ENCODE peak calls at places on chromosomes 13 and 19, in ten cellular contexts. V is nephron progenitor cell; A is stimulated activated CD4-positive, alpha-beta T cell treated with anti-CD3 and anti-CD28 coated beads, Interleukin-1b, Interleukin-23, amount 100 ng/mL, for 4 hours; Y is astrocyte of the spinal cord; S is PC-3; B is CD4-positive, alpha-beta memory T cell; P is activated naive CD4-positive, alpha-beta T cell; K is NCI-H526; L is HFF-Myc; H is T-helper 1 cell. R is an unnamed sample.

GRCh38 chr19:57887195-57887941 is 1.5 kb downstream of the ZNF814 start:
- DNase-seq in K (no peak), H (no peak), P (no peak), Y (no peak), A (no peak), L (no peak), V (no peak), B (no peak), S (no peak), R (no peak)

GRCh38 chr13:34044660-34045080 is 226.7 kb downstream of the RFC3 start:
- DNase-seq in S (peak), P (no peak), V (no peak), K (no peak), A (no peak), H (no peak), L (peak), Y (peak), B (no peak), R (no peak)

GRCh38 chr19:55370305-55370988 is at the start of gene IL11:
- DNase-seq in K (no peak), S (peak), V (no peak), A (no peak), L (no peak), B (no peak), P (no peak), Y (peak), H (no peak), R (no peak)

GRCh38 chr19:6417713-6418561 is 6.7 kb downstream of the KHSRP start:
- DNase-seq in Y (peak), H (no peak), P (no peak), K (no peak), B (no peak), V (peak), A (no peak), S (peak), L (no peak), R (no peak)

GRCh38 chr19:57465680-57466381 is 8.9 kb upstream of the VN1R1 start:
- DNase-seq in L (no peak), S (peak), Y (no peak), V (no peak), K (no peak), P (no peak), A (no peak), B (no peak), H (peak), R (no peak)

GRCh38 chr13:39370554-39370953 is 232.4 kb downstream of the LHFPL6 start:
- DNase-seq in P (no peak), A (no peak), Y (no peak), S (no peak), L (no peak), K (no peak), H (no peak), V (no peak), B (no peak), R (no peak)

GRCh38 chr19:3178377-3178972 is at the start of gene S1PR4:
- DNase-seq in L (no peak), H (peak), A (peak), B (peak), Y (no peak), K (no peak), P (no peak), S (no peak), V (no peak), R (peak)

GRCh38 chr13:75760182-75760981 is 124.3 kb downstream of the LMO7 start:
- DNase-seq in V (no peak), L (no peak), P (no peak), B (peak), Y (no peak), A (no peak), K (peak), H (no peak), S (peak), R (no peak)

GRCh38 chr19:56980864-56981263 is 138.9 kb upstream of the USP29 start:
- DNase-seq in H (no peak), S (no peak), L (no peak), B (no peak), K (no peak), P (no peak), A (no peak), Y (no peak), V (no peak), R (no peak)

GRCh38 chr19:6649189-6649588 is 20.8 kb downstream of the TNFSF14 start:
- DNase-seq in P (no peak), S (no peak), A (no peak), V (no peak), L (no peak), H (no peak), B (no peak), Y (no peak), K (no peak), R (no peak)

GRCh38 chr19:31554360-31554759 is 205.1 kb upstream of the TSHZ3 start:
- DNase-seq in L (no peak), K (no peak), V (no peak), A (no peak), S (no peak), P (no peak), H (no peak), B (no peak), Y (no peak), R (no peak)

GRCh38 chr13:28094311-28094710 is 6.1 kb downstream of the FLT3 start:
- DNase-seq in H (no peak), K (no peak), V (no peak), A (no peak), Y (no peak), L (no peak), B (no peak), P (no peak), S (no peak), R (no peak)

GRCh38 chr13:31007392-31007791 is 74.9 kb downstream of the TEX26 start:
- DNase-seq in K (peak), L (no peak), S (no peak), Y (no peak), V (no peak), B (no peak), P (no peak), H (no peak), A (no peak), R (no peak)

GRCh38 chr19:19403373-19403901 is 2.0 kb upstream of the GATAD2A start:
- DNase-seq in B (no peak), Y (peak), V (no peak), P (no peak), H (no peak), L (no peak), S (peak), K (no peak), A (no peak), R (no peak)

GRCh38 chr19:3586124-3586626 is 897 bp downstream of the GIPC3 start:
- DNase-seq in S (no peak), H (no peak), Y (no peak), A (peak), V (peak), K (no peak), P (peak), B (no peak), L (no peak), R (no peak)

GRCh38 chr13:89627991-89628390 is 1719.5 kb upstream of the MIR17HG start:
- DNase-seq in L (no peak), A (no peak), H (no peak), P (no peak), V (no peak), B (no peak), K (no peak), Y (peak), S (peak), R (no peak)

GRCh38 chr19:55723491-55723890 is 14.7 kb downstream of the NLRP9 start:
- DNase-seq in V (no peak), Y (no peak), K (no peak), A (no peak), P (no peak), L (no peak), H (no peak), B (no peak), S (no peak), R (no peak)

GRCh38 chr13:22103046-22103445 is 432.2 kb downstream of the FGF9 start:
- DNase-seq in Y (no peak), K (no peak), H (no peak), A (no peak), S (no peak), B (no peak), V (no peak), L (no peak), P (no peak), R (no peak)

GRCh38 chr13:35872369-35872768 is 258.8 kb downstream of the DCLK1 start:
- DNase-seq in S (no peak), B (no peak), P (no peak), A (no peak), L (no peak), H (no peak), Y (no peak), V (no peak), K (no peak), R (no peak)

R was measured in activated T-helper 9 cell treated with anti-CD3 and anti-CD28 coated beads, Interleukin-2, amount 50 U/mL, for 16 hours.